ENCODE peak calls at places on chromosome 22, in six cellular contexts. One of them, this sample, is unnamed.

GRCh38 chr22:50267591-50268390 is 2.4 kb downstream of the MAPK11 start:
- DNase-seq in gastrocnemius medialis: peak
- DNase-seq in neural crest cell: no peak
- DNase-seq in fibroblast of lung: peak
- DNase-seq in choroid plexus epithelial cell: peak
- DNase-seq in kidney epithelial cell: no peak
- DNase-seq in this sample: peak

GRCh38 chr22:50304528-50305392 is 2.7 kb downstream of the PLXNB2 start:
- DNase-seq in choroid plexus epithelial cell: no peak
- DNase-seq in neural crest cell: no peak
- DNase-seq in fibroblast of lung: peak
- DNase-seq in kidney epithelial cell: no peak
- DNase-seq in gastrocnemius medialis: peak
- DNase-seq in this sample: no peak

GRCh38 chr22:38504731-38505594 is 1.1 kb downstream of the DDX17 start:
- DNase-seq in fibroblast of lung: peak
- DNase-seq in neural crest cell: no peak
- DNase-seq in gastrocnemius medialis: peak
- DNase-seq in kidney epithelial cell: no peak
- DNase-seq in choroid plexus epithelial cell: peak
- DNase-seq in this sample: peak

GRCh38 chr22:49738006-49738405 is 89.7 kb downstream of the BRD1 start:
- DNase-seq in kidney epithelial cell: no peak
- DNase-seq in neural crest cell: no peak
- DNase-seq in fibroblast of lung: no peak
- DNase-seq in gastrocnemius medialis: no peak
- DNase-seq in choroid plexus epithelial cell: no peak
- DNase-seq in this sample: no peak

GRCh38 chr22:50140615-50141014 is 29.9 kb upstream of the PANX2 start:
- DNase-seq in fibroblast of lung: peak
- DNase-seq in kidney epithelial cell: no peak
- DNase-seq in gastrocnemius medialis: no peak
- DNase-seq in choroid plexus epithelial cell: peak
- DNase-seq in neural crest cell: no peak
- DNase-seq in this sample: no peak

GRCh38 chr22:22099194-22099486 is 116.6 kb upstream of the TOP3B start:
- DNase-seq in choroid plexus epithelial cell: no peak
- DNase-seq in fibroblast of lung: no peak
- DNase-seq in gastrocnemius medialis: no peak
- DNase-seq in kidney epithelial cell: no peak
- DNase-seq in neural crest cell: no peak
- DNase-seq in this sample: peak

GRCh38 chr22:45196926-45197605 is 33.3 kb downstream of the NUP50 start:
- DNase-seq in neural crest cell: no peak
- DNase-seq in choroid plexus epithelial cell: no peak
- DNase-seq in gastrocnemius medialis: no peak
- DNase-seq in fibroblast of lung: no peak
- DNase-seq in kidney epithelial cell: no peak
- DNase-seq in this sample: no peak

GRCh38 chr22:38187413-38188212 is 6.0 kb upstream of the PLA2G6 start:
- DNase-seq in neural crest cell: no peak
- DNase-seq in kidney epithelial cell: no peak
- DNase-seq in choroid plexus epithelial cell: peak
- DNase-seq in gastrocnemius medialis: peak
- DNase-seq in fibroblast of lung: peak
- DNase-seq in this sample: no peak

GRCh38 chr22:36946436-36947158 is 33.2 kb downstream of the CSF2RB start:
- DNase-seq in gastrocnemius medialis: no peak
- DNase-seq in kidney epithelial cell: no peak
- DNase-seq in choroid plexus epithelial cell: peak
- DNase-seq in fibroblast of lung: no peak
- DNase-seq in neural crest cell: no peak
- DNase-seq in this sample: peak

DNA sequence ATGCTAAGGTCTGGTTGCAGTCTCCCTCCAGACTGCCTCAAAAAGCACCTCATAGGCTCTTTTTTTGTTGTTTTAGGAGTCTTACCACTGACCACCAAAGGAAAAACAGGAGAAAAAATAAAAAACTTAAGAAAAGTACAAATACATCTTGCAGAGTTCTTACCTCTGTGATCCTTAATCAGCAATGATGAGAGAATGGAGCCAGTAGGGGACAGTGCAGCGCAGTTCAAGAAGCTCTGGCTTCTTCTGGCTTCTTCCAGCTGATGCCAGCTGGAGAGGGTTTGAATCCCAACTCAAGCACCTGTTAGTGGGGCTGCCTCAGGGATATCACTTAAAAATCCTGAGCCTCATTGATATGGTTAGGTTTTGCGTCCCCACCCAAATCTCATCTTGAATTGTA is 223.3 kb upstream of the ISX start:
- DNase-seq in gastrocnemius medialis: no peak
- DNase-seq in neural crest cell: no peak
- DNase-seq in choroid plexus epithelial cell: no peak
- DNase-seq in kidney epithelial cell: no peak
- DNase-seq in fibroblast of lung: no peak
- DNase-seq in this sample: no peak
- TF ChIP-seq CTCF in gastrocnemius medialis: no peak
- TF ChIP-seq CTCF in neural crest cell: no peak
- TF ChIP-seq CTCF in choroid plexus epithelial cell: no peak
- TF ChIP-seq CTCF in kidney epithelial cell: peak
- TF ChIP-seq CTCF in fibroblast of lung: no peak
- TF ChIP-seq CTCF in this sample: no peak

DNA sequence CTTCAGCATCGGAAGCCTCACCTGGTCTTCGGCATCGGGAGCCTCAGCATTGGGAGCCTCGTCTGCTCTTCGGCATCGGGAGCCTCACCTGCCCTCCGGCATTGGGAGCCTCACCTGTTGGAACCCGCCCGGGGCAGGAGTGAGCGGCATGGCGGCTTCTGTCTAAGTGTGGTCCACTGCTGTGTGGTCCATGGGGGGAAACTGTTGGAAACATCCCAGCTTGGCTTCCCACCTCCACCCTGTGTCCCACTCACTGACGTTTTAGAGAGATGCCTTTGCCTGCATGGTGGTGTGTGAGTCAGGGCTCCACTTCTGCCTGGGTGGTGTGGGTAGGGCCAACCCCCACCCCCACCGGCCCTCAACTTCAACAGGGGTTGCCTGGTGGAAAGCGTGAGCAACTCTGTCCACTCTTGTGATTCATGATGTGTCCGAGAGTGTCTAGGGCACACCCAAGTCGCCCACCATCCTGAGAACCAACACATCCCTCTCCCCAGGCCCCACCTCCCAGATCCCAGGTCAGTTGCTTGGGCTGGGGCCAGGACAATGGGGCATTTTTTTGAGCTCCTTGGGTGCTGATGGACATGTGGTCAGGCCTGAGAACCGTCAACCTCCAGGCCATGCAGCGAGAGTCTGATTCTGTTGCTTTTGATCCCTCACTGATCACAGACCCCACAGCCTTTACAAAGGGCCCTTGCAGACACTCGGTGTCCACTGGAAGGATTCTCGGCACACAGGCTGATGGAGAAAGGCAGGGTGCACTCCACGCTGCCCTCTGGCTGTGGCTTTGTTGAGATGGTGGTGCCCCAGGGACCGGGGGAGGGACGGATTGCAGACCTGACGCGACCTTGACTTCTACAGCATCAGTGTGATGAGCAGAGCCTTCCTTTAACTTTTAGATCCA is 406.7 kb downstream of the TBC1D22A start:
- DNase-seq in gastrocnemius medialis: no peak
- DNase-seq in neural crest cell: no peak
- DNase-seq in kidney epithelial cell: no peak
- DNase-seq in choroid plexus epithelial cell: peak
- DNase-seq in fibroblast of lung: no peak
- DNase-seq in this sample: no peak
- TF ChIP-seq CTCF in gastrocnemius medialis: no peak
- TF ChIP-seq CTCF in neural crest cell: no peak
- TF ChIP-seq CTCF in kidney epithelial cell: peak
- TF ChIP-seq CTCF in choroid plexus epithelial cell: peak
- TF ChIP-seq CTCF in fibroblast of lung: peak
- TF ChIP-seq CTCF in this sample: no peak

GRCh38 chr22:20430641-20431519 is 6.7 kb downstream of the SCARF2 start:
- DNase-seq in gastrocnemius medialis: peak
- DNase-seq in fibroblast of lung: peak
- DNase-seq in kidney epithelial cell: no peak
- DNase-seq in choroid plexus epithelial cell: no peak
- DNase-seq in neural crest cell: peak
- DNase-seq in this sample: peak
- TF ChIP-seq CTCF in gastrocnemius medialis: peak
- TF ChIP-seq CTCF in fibroblast of lung: no peak
- TF ChIP-seq CTCF in kidney epithelial cell: peak
- TF ChIP-seq CTCF in choroid plexus epithelial cell: no peak
- TF ChIP-seq CTCF in neural crest cell: peak
- TF ChIP-seq CTCF in this sample: peak

GRCh38 chr22:28560005-28560742 is 119.5 kb downstream of the TTC28 start:
- DNase-seq in fibroblast of lung: peak
- DNase-seq in choroid plexus epithelial cell: peak
- DNase-seq in gastrocnemius medialis: no peak
- DNase-seq in neural crest cell: no peak
- DNase-seq in kidney epithelial cell: no peak
- DNase-seq in this sample: no peak
- TF ChIP-seq CTCF in fibroblast of lung: no peak
- TF ChIP-seq CTCF in choroid plexus epithelial cell: no peak
- TF ChIP-seq CTCF in gastrocnemius medialis: no peak
- TF ChIP-seq CTCF in neural crest cell: no peak
- TF ChIP-seq CTCF in kidney epithelial cell: no peak
- TF ChIP-seq CTCF in this sample: no peak

GRCh38 chr22:16783930-16784354 is 41.3 kb downstream of the XKR3 start:
- DNase-seq in choroid plexus epithelial cell: no peak
- DNase-seq in neural crest cell: no peak
- DNase-seq in fibroblast of lung: no peak
- DNase-seq in gastrocnemius medialis: no peak
- DNase-seq in kidney epithelial cell: no peak
- DNase-seq in this sample: peak
- TF ChIP-seq CTCF in choroid plexus epithelial cell: peak
- TF ChIP-seq CTCF in neural crest cell: peak
- TF ChIP-seq CTCF in fibroblast of lung: peak
- TF ChIP-seq CTCF in gastrocnemius medialis: no peak
- TF ChIP-seq CTCF in kidney epithelial cell: peak
- TF ChIP-seq CTCF in this sample: peak

GRCh38 chr22:32487021-32487420 is 12.4 kb downstream of the FBXO7 start:
- DNase-seq in choroid plexus epithelial cell: no peak
- DNase-seq in fibroblast of lung: peak
- DNase-seq in neural crest cell: no peak
- DNase-seq in gastrocnemius medialis: no peak
- DNase-seq in kidney epithelial cell: no peak
- DNase-seq in this sample: no peak
- TF ChIP-seq CTCF in choroid plexus epithelial cell: no peak
- TF ChIP-seq CTCF in fibroblast of lung: no peak
- TF ChIP-seq CTCF in neural crest cell: no peak
- TF ChIP-seq CTCF in gastrocnemius medialis: no peak
- TF ChIP-seq CTCF in kidney epithelial cell: no peak
- TF ChIP-seq CTCF in this sample: no peak